ENCODE peak calls at places on chromosomes 4 and X, in five cellular contexts. W, R, G, O and C are unnamed samples.

GRCh38 chr4:107319386-107319785 is 283.3 kb upstream of the DKK2 start:
- DNase-seq in W (no peak), O (no peak), G (no peak), R (no peak), C (no peak)

GRCh38 chr4:86014599-86014998 is 345.3 kb downstream of the MAPK10 start:
- DNase-seq in G (no peak), W (peak; percentile 36), R (no peak), O (peak; percentile 7), C (peak; percentile 68)

GRCh38 chr4:13483142-13484044 is 747 bp downstream of the RAB28 start:
- DNase-seq in O (peak; percentile 70), G (peak; percentile 36), W (no peak), R (peak; percentile 48), C (peak; percentile 68)

GRCh38 chr4:98539741-98540140 is 118.7 kb downstream of the TSPAN5 start:
- DNase-seq in W (no peak), R (no peak), O (no peak), G (no peak), C (no peak)

GRCh38 chr4:88177981-88178632 is 19.7 kb upstream of the ABCG2 start:
- DNase-seq in G (peak; percentile 24), O (peak; percentile 76), W (no peak), R (no peak), C (peak; percentile 36)

GRCh38 chr4:70838400-70838971 is 1.2 kb downstream of the GRSF1 start:
- DNase-seq in R (no peak), G (no peak), O (no peak), W (no peak), C (peak; percentile 1)

GRCh38 chr4:137997496-137997895 is 244.7 kb downstream of the SLC7A11 start:
- DNase-seq in G (no peak), R (no peak), W (no peak), O (no peak), C (no peak)

GRCh38 chr4:129064717-129065116 is 28.6 kb downstream of the SCLT1 start:
- DNase-seq in R (no peak), O (no peak), G (no peak), W (no peak), C (no peak)

GRCh38 chr4:22897520-22898108 is 204.9 kb downstream of the GBA3 start:
- DNase-seq in R (no peak), O (peak; percentile 57), W (no peak), G (peak; percentile 35), C (peak; percentile 28)

GRCh38 chr4:107094332-107094731 is 58.2 kb upstream of the DKK2 start:
- DNase-seq in W (no peak), G (no peak), R (no peak), O (peak; percentile 10), C (peak; percentile 82)

GRCh38 chrX:83185887-83186286 is 322.2 kb upstream of the POU3F4 start:
- DNase-seq in G (no peak), W (no peak), O (no peak), R (no peak), C (no peak)

GRCh38 chr4:140180577-140180976 is 26.6 kb upstream of the MAML3 start:
- DNase-seq in O (no peak), W (no peak), R (no peak), G (no peak), C (no peak)

GRCh38 chr4:113145519-113146291 is 96.3 kb downstream of the ANK2 start:
- DNase-seq in O (no peak), G (no peak), R (no peak), W (no peak), C (no peak)

GRCh38 chr4:186762865-186763264 is 39.2 kb upstream of the FAT1 start:
- DNase-seq in O (no peak), R (no peak), W (no peak), G (no peak), C (peak; percentile 64)

GRCh38 chr4:30718021-30718888 is 1.9 kb upstream of the PCDH7 start:
- DNase-seq in R (peak; percentile 57), G (peak; percentile 19), O (peak; percentile 73), W (no peak), C (peak; percentile 92)

GRCh38 chr4:30718889-30719252 is 1.3 kb upstream of the PCDH7 start:
- DNase-seq in R (no peak), O (peak; percentile 39), W (no peak), G (no peak), C (peak; percentile 65)

GRCh38 chr4:30720021-30720655 is at the start of gene PCDH7:
- DNase-seq in O (peak; percentile 66), W (no peak), R (peak; percentile 46), G (peak; percentile 14), C (peak; percentile 91)

GRCh38 chr4:30720656-30721352 is 635 bp downstream of the PCDH7 start:
- DNase-seq in G (peak; percentile 12), O (peak; percentile 52), W (no peak), R (peak; percentile 32), C (peak; percentile 68)

DNA sequence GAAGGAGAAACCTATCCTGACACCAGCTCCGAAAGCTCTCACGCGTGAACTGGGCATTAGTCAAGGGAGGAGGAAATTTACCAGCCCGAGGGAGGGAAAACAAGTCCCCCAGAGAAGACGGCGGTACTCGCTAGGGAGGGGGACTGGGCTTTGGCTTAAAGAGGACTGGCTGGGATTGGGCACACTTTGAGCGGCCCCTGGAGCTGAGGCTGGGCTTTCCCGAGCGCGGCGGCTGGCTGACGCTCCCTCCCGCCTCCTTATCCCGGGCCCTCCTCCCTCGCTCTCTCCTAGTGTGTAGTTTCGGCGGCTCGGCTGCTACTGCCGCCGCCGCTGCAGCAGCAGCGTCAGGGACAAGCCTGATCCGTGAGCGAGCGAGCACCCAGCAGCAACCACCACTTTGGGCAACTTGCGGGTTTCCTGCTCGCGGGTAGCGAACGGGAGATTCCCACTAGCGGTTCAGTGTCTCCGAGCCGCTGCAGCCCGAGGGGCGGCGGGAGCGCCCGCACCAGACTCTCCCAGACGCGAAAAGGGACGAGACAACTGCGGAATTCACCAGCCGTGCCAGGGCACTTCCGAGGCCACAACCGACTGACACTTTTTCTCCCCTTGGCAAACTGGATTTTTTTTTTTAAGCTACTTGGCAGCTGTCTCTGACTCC is 677 bp upstream of the PCDH7 start:
- DNase-seq in O (peak; percentile 76), G (peak; percentile 40), R (peak; percentile 55), W (no peak), C (peak; percentile 90)
- TF ChIP-seq CTCF in O (no peak), G (no peak), R (no peak), W (no peak), C (no peak)

GRCh38 chr4:174122705-174123104 is 160.8 kb downstream of the FBXO8 start:
- DNase-seq in R (no peak), O (no peak), W (no peak), G (no peak), C (no peak)

GRCh38 chr4:174119818-174120217 is 163.6 kb downstream of the FBXO8 start:
- DNase-seq in O (no peak), G (no peak), R (no peak), W (no peak), C (no peak)

GRCh38 chr4:174118171-174118570 is 165.3 kb downstream of the FBXO8 start:
- DNase-seq in O (no peak), G (no peak), W (no peak), R (no peak), C (no peak)

GRCh38 chr4:174119051-174119450 is 164.4 kb downstream of the FBXO8 start:
- DNase-seq in W (no peak), O (peak; percentile 34), R (peak; percentile 20), G (no peak), C (peak; percentile 45)

DNA sequence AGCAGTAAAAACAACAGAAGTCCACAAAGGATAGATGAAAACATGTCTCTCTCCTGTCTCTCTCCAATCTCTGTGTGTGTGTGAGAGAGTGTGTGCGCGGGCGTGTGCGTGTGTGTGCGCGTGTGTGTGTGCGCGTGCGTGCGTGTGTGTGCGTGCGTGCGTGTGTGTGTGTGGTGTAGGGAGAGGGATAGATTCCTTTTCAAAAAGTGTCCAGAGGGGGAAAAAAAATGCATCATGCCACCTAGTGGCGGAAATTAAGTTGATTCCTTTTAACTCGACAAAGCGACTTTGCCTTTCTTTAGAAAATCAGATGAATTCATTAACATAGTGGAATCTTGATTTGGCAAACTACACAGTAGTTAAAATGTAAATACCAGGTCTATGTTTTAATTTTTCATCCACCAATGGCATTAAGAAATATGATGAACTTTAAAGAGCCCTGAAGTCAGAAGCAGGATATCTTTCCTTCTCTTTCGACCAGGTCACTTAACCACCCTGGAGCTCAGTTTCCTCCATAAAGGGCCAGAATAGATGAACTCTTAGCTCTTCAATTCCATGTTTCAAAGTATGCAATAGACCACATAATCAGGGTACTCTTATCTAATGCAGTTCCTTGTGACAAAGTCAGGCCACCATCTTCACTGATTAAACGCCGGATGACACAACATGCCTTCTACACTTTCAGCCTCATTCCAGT is 162.9 kb downstream of the FBXO8 start:
- DNase-seq in W (no peak), G (no peak), R (peak; percentile 61), O (peak; percentile 72), C (peak; percentile 92)
- H3K4me3 ChIP-seq in W (no peak overlapping the region), G (peak overlapping the region; percentile 13), R (peak overlapping the region; percentile 25), O (peak overlapping the region; percentile 18), C (peak overlapping the region; percentile 46)

DNA sequence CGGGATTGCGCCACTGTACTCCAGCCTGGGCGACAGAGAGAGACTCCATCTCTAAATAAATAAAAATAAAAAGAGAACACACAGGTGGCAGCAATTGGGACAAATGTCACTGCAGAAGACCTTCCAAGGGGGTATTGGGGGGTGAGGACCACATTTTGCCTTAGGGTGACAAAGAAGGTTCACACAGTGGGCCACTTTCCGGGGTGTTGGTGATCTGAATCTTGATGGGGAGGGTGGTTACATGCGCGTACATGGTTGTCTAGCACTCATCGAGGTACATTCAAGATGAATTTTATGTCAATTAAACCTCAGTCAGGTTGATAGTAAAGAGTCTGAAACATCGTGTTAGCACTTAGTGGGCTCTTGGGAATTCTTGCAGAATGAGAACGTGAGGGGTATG is 20.5 kb upstream of the TMSB4X start:
- DNase-seq in W (no peak), R (no peak), O (no peak), G (no peak), C (no peak)
- H3K4me1 ChIP-seq in W (peaks cover 55% of the 10 kb centered on the region), R (no peaks in the 10 kb centered on the region), O (peaks cover 26% of the 10 kb centered on the region), G (peaks cover 6% of the 10 kb centered on the region), C (peaks cover 30% of the 10 kb centered on the region)

GRCh38 chr4:74376888-74377483 is 12.0 kb downstream of the EREG start:
- DNase-seq in R (no peak), G (no peak), W (no peak), O (peak; percentile 66), C (peak; percentile 40)
- TF ChIP-seq CTCF in R (peak; percentile 55), G (peak; percentile 83), W (peak; percentile 50), O (peak; percentile 74), C (peak; percentile 54)

DNA sequence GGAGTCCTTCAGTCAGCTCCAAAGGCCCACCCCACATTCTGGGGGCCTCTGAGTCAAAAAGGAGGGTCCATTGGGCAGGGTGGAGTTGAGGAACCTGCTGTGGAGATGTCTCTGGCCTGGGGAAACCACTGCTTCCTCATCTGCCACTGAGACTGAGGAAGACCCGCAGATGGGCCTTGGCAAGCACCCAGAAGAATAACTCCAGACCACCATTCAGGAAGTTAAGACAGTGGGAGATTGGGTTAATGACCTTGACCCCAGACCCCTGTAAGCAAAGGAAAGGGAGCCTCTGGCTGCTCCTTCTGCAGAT is 8.1 kb upstream of the HSD17B10 start:
- DNase-seq in G (no peak), O (no peak), R (no peak), W (no peak), C (no peak)
- H3K4me3 ChIP-seq in G (no peak overlapping the region), O (no peak overlapping the region), R (no peak overlapping the region), W (no peak overlapping the region), C (no peak overlapping the region)